ENCODE peak calls at places on chromosomes 13 and 19, in six cellular contexts. One of them, this sample, is unnamed.
A peak's percentile ranks its signal among the peaks of the same experiment; 100 is the strongest.

GRCh38 chr13:33072282-33072681 is 56.1 kb downstream of the KL start:
- DNase-seq in NAMALWA: no peak
- DNase-seq in mucosa of gallbladder: no peak
- DNase-seq in activated CD4-positive, alpha-beta T cell treated with anti-CD3 and anti-CD28 coated beads for 24 hours: no peak
- DNase-seq in T-helper 2 cell: no peak
- DNase-seq in putamen: peak; percentile 69
- DNase-seq in this sample: no peak

GRCh38 chr19:13600091-13600490 is 93.8 kb upstream of the CACNA1A start:
- DNase-seq in T-helper 2 cell: no peak
- DNase-seq in mucosa of gallbladder: no peak
- DNase-seq in activated CD4-positive, alpha-beta T cell treated with anti-CD3 and anti-CD28 coated beads for 24 hours: no peak
- DNase-seq in putamen: no peak
- DNase-seq in NAMALWA: no peak
- DNase-seq in this sample: no peak

GRCh38 chr13:98965325-98965724 is 12.5 kb downstream of the DOCK9 start:
- DNase-seq in T-helper 2 cell: no peak
- DNase-seq in activated CD4-positive, alpha-beta T cell treated with anti-CD3 and anti-CD28 coated beads for 24 hours: no peak
- DNase-seq in mucosa of gallbladder: no peak
- DNase-seq in putamen: no peak
- DNase-seq in NAMALWA: no peak
- DNase-seq in this sample: no peak

GRCh38 chr13:38537026-38537425 is 149.9 kb upstream of the FREM2 start:
- DNase-seq in putamen: no peak
- DNase-seq in T-helper 2 cell: no peak
- DNase-seq in activated CD4-positive, alpha-beta T cell treated with anti-CD3 and anti-CD28 coated beads for 24 hours: no peak
- DNase-seq in NAMALWA: no peak
- DNase-seq in mucosa of gallbladder: no peak
- DNase-seq in this sample: no peak

GRCh38 chr19:48342841-48343540 is 17.6 kb downstream of the EMP3 start:
- DNase-seq in T-helper 2 cell: no peak
- DNase-seq in NAMALWA: no peak
- DNase-seq in mucosa of gallbladder: no peak
- DNase-seq in activated CD4-positive, alpha-beta T cell treated with anti-CD3 and anti-CD28 coated beads for 24 hours: no peak
- DNase-seq in putamen: no peak
- DNase-seq in this sample: no peak

GRCh38 chr13:114068723-114069322 is 63.6 kb downstream of the RASA3 start:
- DNase-seq in NAMALWA: no peak
- DNase-seq in activated CD4-positive, alpha-beta T cell treated with anti-CD3 and anti-CD28 coated beads for 24 hours: no peak
- DNase-seq in mucosa of gallbladder: no peak
- DNase-seq in T-helper 2 cell: peak; percentile 7
- DNase-seq in putamen: no peak
- DNase-seq in this sample: no peak

GRCh38 chr13:50668882-50669281 is 174.6 kb downstream of the DLEU7 start:
- DNase-seq in mucosa of gallbladder: no peak
- DNase-seq in NAMALWA: peak; percentile 14
- DNase-seq in activated CD4-positive, alpha-beta T cell treated with anti-CD3 and anti-CD28 coated beads for 24 hours: no peak
- DNase-seq in T-helper 2 cell: no peak
- DNase-seq in putamen: no peak
- DNase-seq in this sample: no peak

GRCh38 chr19:31497709-31498108 is 148.5 kb upstream of the TSHZ3 start:
- DNase-seq in mucosa of gallbladder: no peak
- DNase-seq in T-helper 2 cell: no peak
- DNase-seq in NAMALWA: no peak
- DNase-seq in putamen: no peak
- DNase-seq in activated CD4-positive, alpha-beta T cell treated with anti-CD3 and anti-CD28 coated beads for 24 hours: no peak
- DNase-seq in this sample: no peak

GRCh38 chr19:52170863-52171320 is 529 bp downstream of the ZNF836 start:
- DNase-seq in mucosa of gallbladder: no peak
- DNase-seq in T-helper 2 cell: no peak
- DNase-seq in activated CD4-positive, alpha-beta T cell treated with anti-CD3 and anti-CD28 coated beads for 24 hours: no peak
- DNase-seq in putamen: no peak
- DNase-seq in NAMALWA: no peak
- DNase-seq in this sample: no peak

GRCh38 chr13:110471833-110472162 is 89.7 kb downstream of the RAB20 start:
- DNase-seq in NAMALWA: peak; percentile 99
- DNase-seq in putamen: peak; percentile 73
- DNase-seq in T-helper 2 cell: no peak
- DNase-seq in activated CD4-positive, alpha-beta T cell treated with anti-CD3 and anti-CD28 coated beads for 24 hours: no peak
- DNase-seq in mucosa of gallbladder: peak; percentile 64
- DNase-seq in this sample: no peak

GRCh38 chr13:78978381-78978998 is 319.5 kb upstream of the OBI1 start:
- DNase-seq in mucosa of gallbladder: peak; percentile 52
- DNase-seq in putamen: peak; percentile 45
- DNase-seq in activated CD4-positive, alpha-beta T cell treated with anti-CD3 and anti-CD28 coated beads for 24 hours: peak; percentile 25
- DNase-seq in NAMALWA: peak; percentile 87
- DNase-seq in T-helper 2 cell: no peak
- DNase-seq in this sample: peak; percentile 9

GRCh38 chr13:26682606-26683005 is 78.0 kb downstream of the GPR12 start:
- DNase-seq in putamen: no peak
- DNase-seq in activated CD4-positive, alpha-beta T cell treated with anti-CD3 and anti-CD28 coated beads for 24 hours: no peak
- DNase-seq in mucosa of gallbladder: no peak
- DNase-seq in NAMALWA: no peak
- DNase-seq in T-helper 2 cell: no peak
- DNase-seq in this sample: no peak

GRCh38 chr13:57631607-57632275 is at the start of gene PCDH17:
- DNase-seq in mucosa of gallbladder: peak; percentile 54
- DNase-seq in T-helper 2 cell: no peak
- DNase-seq in putamen: peak; percentile 84
- DNase-seq in NAMALWA: no peak
- DNase-seq in activated CD4-positive, alpha-beta T cell treated with anti-CD3 and anti-CD28 coated beads for 24 hours: no peak
- DNase-seq in this sample: no peak

GRCh38 chr13:83881917-83882625 is at the start of gene SLITRK1:
- DNase-seq in activated CD4-positive, alpha-beta T cell treated with anti-CD3 and anti-CD28 coated beads for 24 hours: no peak
- DNase-seq in putamen: peak; percentile 89
- DNase-seq in T-helper 2 cell: no peak
- DNase-seq in NAMALWA: peak; percentile 6
- DNase-seq in mucosa of gallbladder: peak; percentile 42
- DNase-seq in this sample: no peak

GRCh38 chr19:35291259-35291658 is 702 bp upstream of the MAG start:
- DNase-seq in mucosa of gallbladder: no peak
- DNase-seq in T-helper 2 cell: no peak
- DNase-seq in NAMALWA: no peak
- DNase-seq in putamen: no peak
- DNase-seq in activated CD4-positive, alpha-beta T cell treated with anti-CD3 and anti-CD28 coated beads for 24 hours: no peak
- DNase-seq in this sample: no peak

GRCh38 chr19:18192673-18193387 is at the start of gene MPV17L2:
- DNase-seq in activated CD4-positive, alpha-beta T cell treated with anti-CD3 and anti-CD28 coated beads for 24 hours: peak; percentile 93
- DNase-seq in NAMALWA: peak; percentile 100
- DNase-seq in putamen: peak; percentile 100
- DNase-seq in mucosa of gallbladder: peak; percentile 99
- DNase-seq in T-helper 2 cell: peak; percentile 96
- DNase-seq in this sample: peak; percentile 98

GRCh38 chr13:36370108-36370429 is 23.9 kb upstream of the SPART start:
- DNase-seq in NAMALWA: no peak
- DNase-seq in putamen: peak; percentile 89
- DNase-seq in T-helper 2 cell: no peak
- DNase-seq in mucosa of gallbladder: no peak
- DNase-seq in activated CD4-positive, alpha-beta T cell treated with anti-CD3 and anti-CD28 coated beads for 24 hours: no peak
- DNase-seq in this sample: no peak

GRCh38 chr19:42360787-42361544 is 29.1 kb downstream of the CNFN start:
- DNase-seq in mucosa of gallbladder: no peak
- DNase-seq in T-helper 2 cell: no peak
- DNase-seq in activated CD4-positive, alpha-beta T cell treated with anti-CD3 and anti-CD28 coated beads for 24 hours: no peak
- DNase-seq in putamen: no peak
- DNase-seq in NAMALWA: peak; percentile 30
- DNase-seq in this sample: no peak

GRCh38 chr13:23570099-23570926 is at the start of gene TNFRSF19:
- DNase-seq in mucosa of gallbladder: no peak
- DNase-seq in putamen: peak; percentile 17
- DNase-seq in activated CD4-positive, alpha-beta T cell treated with anti-CD3 and anti-CD28 coated beads for 24 hours: no peak
- DNase-seq in T-helper 2 cell: no peak
- DNase-seq in NAMALWA: no peak
- DNase-seq in this sample: no peak

GRCh38 chr19:11480927-11481776 is at the start of gene ELAVL3:
- DNase-seq in activated CD4-positive, alpha-beta T cell treated with anti-CD3 and anti-CD28 coated beads for 24 hours: no peak
- DNase-seq in putamen: peak; percentile 77
- DNase-seq in NAMALWA: no peak
- DNase-seq in mucosa of gallbladder: no peak
- DNase-seq in T-helper 2 cell: no peak
- DNase-seq in this sample: no peak

GRCh38 chr19:56566904-56567273 is 379 bp upstream of the ZNF470 start:
- DNase-seq in activated CD4-positive, alpha-beta T cell treated with anti-CD3 and anti-CD28 coated beads for 24 hours: peak; percentile 26
- DNase-seq in mucosa of gallbladder: peak; percentile 19
- DNase-seq in putamen: peak; percentile 23
- DNase-seq in NAMALWA: no peak
- DNase-seq in T-helper 2 cell: no peak
- DNase-seq in this sample: peak; percentile 1

GRCh38 chr19:42198676-42199439 is 18.6 kb downstream of the DEDD2 start:
- DNase-seq in NAMALWA: peak; percentile 56
- DNase-seq in activated CD4-positive, alpha-beta T cell treated with anti-CD3 and anti-CD28 coated beads for 24 hours: no peak
- DNase-seq in mucosa of gallbladder: no peak
- DNase-seq in putamen: no peak
- DNase-seq in T-helper 2 cell: peak; percentile 43
- DNase-seq in this sample: peak; percentile 64

GRCh38 chr19:49664171-49665070 is 1.2 kb downstream of the IRF3 start:
- DNase-seq in mucosa of gallbladder: peak; percentile 89
- DNase-seq in activated CD4-positive, alpha-beta T cell treated with anti-CD3 and anti-CD28 coated beads for 24 hours: peak; percentile 89
- DNase-seq in T-helper 2 cell: peak; percentile 96
- DNase-seq in putamen: peak; percentile 85
- DNase-seq in NAMALWA: peak; percentile 80
- DNase-seq in this sample: peak; percentile 90

GRCh38 chr13:26246154-26246553 is 7.8 kb upstream of the CDK8 start:
- DNase-seq in NAMALWA: no peak
- DNase-seq in activated CD4-positive, alpha-beta T cell treated with anti-CD3 and anti-CD28 coated beads for 24 hours: no peak
- DNase-seq in putamen: no peak
- DNase-seq in mucosa of gallbladder: no peak
- DNase-seq in T-helper 2 cell: no peak
- DNase-seq in this sample: no peak

GRCh38 chr19:43780706-43781525 is at the start of gene KCNN4:
- DNase-seq in NAMALWA: peak; percentile 29
- DNase-seq in mucosa of gallbladder: no peak
- DNase-seq in activated CD4-positive, alpha-beta T cell treated with anti-CD3 and anti-CD28 coated beads for 24 hours: peak; percentile 58
- DNase-seq in putamen: no peak
- DNase-seq in T-helper 2 cell: no peak
- DNase-seq in this sample: peak; percentile 21

GRCh38 chr13:110407021-110407420 is 99.9 kb downstream of the COL4A2 start:
- DNase-seq in mucosa of gallbladder: no peak
- DNase-seq in T-helper 2 cell: no peak
- DNase-seq in activated CD4-positive, alpha-beta T cell treated with anti-CD3 and anti-CD28 coated beads for 24 hours: no peak
- DNase-seq in NAMALWA: no peak
- DNase-seq in putamen: no peak
- DNase-seq in this sample: no peak

GRCh38 chr13:74770361-74770760 is 636.2 kb upstream of the KLF12 start:
- DNase-seq in T-helper 2 cell: no peak
- DNase-seq in activated CD4-positive, alpha-beta T cell treated with anti-CD3 and anti-CD28 coated beads for 24 hours: no peak
- DNase-seq in mucosa of gallbladder: no peak
- DNase-seq in NAMALWA: no peak
- DNase-seq in putamen: no peak
- DNase-seq in this sample: no peak

GRCh38 chr19:40542197-40542859 is 34.3 kb upstream of the SHKBP1 start:
- DNase-seq in mucosa of gallbladder: peak; percentile 55
- DNase-seq in putamen: no peak
- DNase-seq in activated CD4-positive, alpha-beta T cell treated with anti-CD3 and anti-CD28 coated beads for 24 hours: no peak
- DNase-seq in NAMALWA: no peak
- DNase-seq in T-helper 2 cell: no peak
- DNase-seq in this sample: no peak

GRCh38 chr19:21856751-21857150 is 20.8 kb upstream of the ZNF43 start:
- DNase-seq in putamen: no peak
- DNase-seq in NAMALWA: no peak
- DNase-seq in activated CD4-positive, alpha-beta T cell treated with anti-CD3 and anti-CD28 coated beads for 24 hours: no peak
- DNase-seq in mucosa of gallbladder: no peak
- DNase-seq in T-helper 2 cell: no peak
- DNase-seq in this sample: no peak

GRCh38 chr19:4066682-4067395 is at the start of gene ZBTB7A:
- DNase-seq in putamen: peak; percentile 70
- DNase-seq in mucosa of gallbladder: peak; percentile 80
- DNase-seq in activated CD4-positive, alpha-beta T cell treated with anti-CD3 and anti-CD28 coated beads for 24 hours: no peak
- DNase-seq in T-helper 2 cell: peak; percentile 59
- DNase-seq in NAMALWA: peak; percentile 94
- DNase-seq in this sample: peak; percentile 68

GRCh38 chr19:21396893-21397572 is at the start of gene ZNF493:
- DNase-seq in NAMALWA: peak; percentile 98
- DNase-seq in mucosa of gallbladder: peak; percentile 97
- DNase-seq in T-helper 2 cell: peak; percentile 53
- DNase-seq in putamen: peak; percentile 97
- DNase-seq in activated CD4-positive, alpha-beta T cell treated with anti-CD3 and anti-CD28 coated beads for 24 hours: peak; percentile 85
- DNase-seq in this sample: peak; percentile 86

GRCh38 chr19:29610213-29610573 is 4.1 kb downstream of the POP4 start:
- DNase-seq in activated CD4-positive, alpha-beta T cell treated with anti-CD3 and anti-CD28 coated beads for 24 hours: no peak
- DNase-seq in T-helper 2 cell: no peak
- DNase-seq in putamen: no peak
- DNase-seq in mucosa of gallbladder: no peak
- DNase-seq in NAMALWA: no peak
- DNase-seq in this sample: no peak

This sample was measured in T follicular helper cell.